ENCODE peak calls at places on chromosomes 11 and 22, in five cellular contexts. P is pulmonary artery endothelial cell, Q is fibroblast of gingiva, J is aorta, A is cardiac muscle cell. L is an unnamed sample.

GRCh38 chr22:23760056-23760455 is 2.7 kb upstream of the C22orf15 start:
- DNase-seq in P (no peak), Q (no peak), A (no peak), J (no peak), L (no peak)

GRCh38 chr11:124725719-124726105 is 14.0 kb upstream of the NRGN start:
- DNase-seq in P (peak; percentile 56), Q (no peak), J (no peak), A (no peak), L (no peak)

GRCh38 chr11:78214331-78215194 is 25.8 kb downstream of the USP35 start:
- DNase-seq in A (no peak), P (no peak), J (no peak), Q (no peak), L (no peak)

GRCh38 chr22:31090217-31091085 is 9.3 kb downstream of the SMTN start:
- DNase-seq in P (no peak), J (peak; percentile 77), Q (no peak), A (no peak), L (no peak)

GRCh38 chr11:126140932-126141291 is 70.5 kb downstream of the RPUSD4 start:
- DNase-seq in J (no peak), P (no peak), Q (peak; percentile 52), A (no peak), L (no peak)

GRCh38 chr11:117829369-117829725 is 4.8 kb upstream of the FXYD2 start:
- DNase-seq in A (no peak), Q (no peak), P (no peak), J (no peak), L (no peak)

GRCh38 chr11:119991669-119992068 is 146.2 kb downstream of the TRIM29 start:
- DNase-seq in P (no peak), Q (no peak), J (no peak), A (no peak), L (no peak)

GRCh38 chr11:70660059-70660888 is 261.9 kb downstream of the CTTN start:
- DNase-seq in A (no peak), P (no peak), J (no peak), Q (no peak), L (no peak)

GRCh38 chr11:69509846-69510390 is 28.5 kb downstream of the LINC01488 start:
- DNase-seq in J (no peak), Q (no peak), A (no peak), P (no peak), L (no peak)

GRCh38 chr22:20777420-20778177 is 3.7 kb downstream of the SERPIND1 start:
- DNase-seq in J (no peak), Q (peak; percentile 72), P (peak; percentile 41), A (peak; percentile 44), L (no peak)

GRCh38 chr11:68750197-68750987 is 928 bp downstream of the TESMIN start:
- DNase-seq in Q (no peak), J (peak; percentile 50), P (no peak), A (no peak), L (no peak)

GRCh38 chr11:612201-612960 is 3.4 kb downstream of the IRF7 start:
- DNase-seq in Q (peak; percentile 24), P (no peak), A (no peak), J (no peak), L (no peak)

GRCh38 chr11:100827934-100828661 is 141.0 kb downstream of the ARHGAP42 start:
- DNase-seq in J (no peak), Q (no peak), A (peak; percentile 65), P (no peak), L (no peak)

GRCh38 chr11:7577883-7578242 is 64.1 kb downstream of the PPFIBP2 start:
- DNase-seq in A (no peak), J (no peak), Q (peak; percentile 34), P (peak; percentile 32), L (no peak)

GRCh38 chr11:35524780-35525179 is 636 bp downstream of the PAMR1 start:
- DNase-seq in A (no peak), J (no peak), Q (no peak), P (no peak), L (no peak)

GRCh38 chr22:44795701-44796630 is 43.6 kb downstream of the ARHGAP8 start:
- DNase-seq in J (no peak), Q (no peak), P (no peak), A (no peak), L (no peak)

GRCh38 chr11:134524201-134524600 is 112.2 kb upstream of the B3GAT1 start:
- DNase-seq in Q (no peak), P (no peak), J (no peak), A (no peak), L (no peak)

GRCh38 chr11:41222236-41222635 is 237.2 kb downstream of the LRRC4C start:
- DNase-seq in Q (no peak), A (no peak), P (no peak), J (no peak), L (no peak)

GRCh38 chr11:78189851-78190250 is 1.1 kb downstream of the USP35 start:
- DNase-seq in A (no peak), J (peak; percentile 52), P (no peak), Q (no peak), L (no peak)

GRCh38 chr11:12066799-12067508 is 43.4 kb upstream of the MICAL2 start:
- DNase-seq in Q (no peak), P (no peak), A (peak; percentile 35), J (peak; percentile 61), L (no peak)

GRCh38 chr11:102116453-102117205 is 6.4 kb downstream of the YAP1 start:
- DNase-seq in Q (no peak), J (no peak), A (no peak), P (no peak), L (no peak)

GRCh38 chr11:117095301-117096139 is 2.7 kb downstream of the SIK3 start:
- DNase-seq in P (no peak), Q (peak; percentile 90), A (no peak), J (no peak), L (no peak)